ENCODE peak calls at places on chromosomes 11 and 22, in ten cellular contexts. One of them, this sample, is unnamed.
A peak's percentile ranks its signal among the peaks of the same experiment; 100 is the strongest.

GRCh38 chr11:8671651-8672062 is 10.8 kb downstream of the TRIM66 start:
- DNase-seq in lower leg skin: peak; percentile 76
- DNase-seq in HepG2: no peak
- DNase-seq in fibroblast of pulmonary artery: peak; percentile 84
- DNase-seq in stomach: no peak
- DNase-seq in RWPE2: no peak
- DNase-seq in AG10803: no peak
- DNase-seq in AG04449: no peak
- DNase-seq in colonic mucosa: no peak
- DNase-seq in heart right ventricle: no peak
- DNase-seq in this sample: no peak

GRCh38 chr11:62500066-62501035 is 46.3 kb downstream of the AHNAK start:
- DNase-seq in RWPE2: peak; percentile 90
- DNase-seq in lower leg skin: no peak
- DNase-seq in colonic mucosa: peak; percentile 90
- DNase-seq in HepG2: no peak
- DNase-seq in heart right ventricle: no peak
- DNase-seq in fibroblast of pulmonary artery: no peak
- DNase-seq in AG10803: no peak
- DNase-seq in AG04449: no peak
- DNase-seq in stomach: no peak
- DNase-seq in this sample: no peak

GRCh38 chr11:104547996-104548661 is 350.1 kb downstream of the CASP12 start:
- DNase-seq in fibroblast of pulmonary artery: peak; percentile 46
- DNase-seq in colonic mucosa: no peak
- DNase-seq in stomach: no peak
- DNase-seq in AG04449: no peak
- DNase-seq in HepG2: no peak
- DNase-seq in heart right ventricle: no peak
- DNase-seq in AG10803: no peak
- DNase-seq in RWPE2: no peak
- DNase-seq in lower leg skin: no peak
- DNase-seq in this sample: peak; percentile 14

GRCh38 chr11:102914238-102915043 is 39.7 kb upstream of the MMP12 start:
- DNase-seq in HepG2: peak; percentile 4
- DNase-seq in AG10803: peak; percentile 60
- DNase-seq in stomach: no peak
- DNase-seq in heart right ventricle: no peak
- DNase-seq in colonic mucosa: peak; percentile 36
- DNase-seq in fibroblast of pulmonary artery: peak; percentile 67
- DNase-seq in RWPE2: no peak
- DNase-seq in lower leg skin: no peak
- DNase-seq in AG04449: no peak
- DNase-seq in this sample: peak; percentile 55

GRCh38 chr22:41237707-41238569 is 2.8 kb downstream of the CHADL start:
- DNase-seq in heart right ventricle: peak; percentile 77
- DNase-seq in fibroblast of pulmonary artery: peak; percentile 36
- DNase-seq in RWPE2: no peak
- DNase-seq in AG10803: peak; percentile 31
- DNase-seq in colonic mucosa: peak; percentile 82
- DNase-seq in stomach: peak; percentile 88
- DNase-seq in HepG2: no peak
- DNase-seq in AG04449: no peak
- DNase-seq in lower leg skin: no peak
- DNase-seq in this sample: peak; percentile 22

GRCh38 chr22:22942511-22943329 is 55.1 kb downstream of the IGLL5 start:
- DNase-seq in heart right ventricle: no peak
- DNase-seq in RWPE2: peak; percentile 44
- DNase-seq in fibroblast of pulmonary artery: peak; percentile 71
- DNase-seq in colonic mucosa: peak; percentile 73
- DNase-seq in stomach: peak; percentile 70
- DNase-seq in lower leg skin: peak; percentile 87
- DNase-seq in HepG2: peak; percentile 44
- DNase-seq in AG10803: peak; percentile 49
- DNase-seq in AG04449: no peak
- DNase-seq in this sample: peak; percentile 38

GRCh38 chr11:79971255-79971654 is 530.4 kb upstream of the TENM4 start:
- DNase-seq in heart right ventricle: no peak
- DNase-seq in lower leg skin: no peak
- DNase-seq in fibroblast of pulmonary artery: no peak
- DNase-seq in RWPE2: no peak
- DNase-seq in AG10803: no peak
- DNase-seq in colonic mucosa: no peak
- DNase-seq in HepG2: no peak
- DNase-seq in stomach: no peak
- DNase-seq in AG04449: no peak
- DNase-seq in this sample: no peak

GRCh38 chr11:62614275-62614674 is 1.2 kb downstream of the ROM1 start:
- DNase-seq in colonic mucosa: no peak
- DNase-seq in fibroblast of pulmonary artery: no peak
- DNase-seq in AG10803: no peak
- DNase-seq in lower leg skin: no peak
- DNase-seq in heart right ventricle: no peak
- DNase-seq in RWPE2: no peak
- DNase-seq in stomach: peak; percentile 56
- DNase-seq in AG04449: no peak
- DNase-seq in HepG2: peak; percentile 35
- DNase-seq in this sample: no peak

GRCh38 chr11:132780051-132780450 is 752.2 kb downstream of the OPCML start:
- DNase-seq in stomach: no peak
- DNase-seq in heart right ventricle: no peak
- DNase-seq in HepG2: no peak
- DNase-seq in AG10803: no peak
- DNase-seq in fibroblast of pulmonary artery: no peak
- DNase-seq in colonic mucosa: no peak
- DNase-seq in lower leg skin: no peak
- DNase-seq in RWPE2: no peak
- DNase-seq in AG04449: no peak
- DNase-seq in this sample: no peak

GRCh38 chr11:33709471-33709870 is 8.8 kb upstream of the C11orf91 start:
- DNase-seq in HepG2: no peak
- DNase-seq in colonic mucosa: no peak
- DNase-seq in stomach: no peak
- DNase-seq in AG10803: no peak
- DNase-seq in AG04449: no peak
- DNase-seq in lower leg skin: no peak
- DNase-seq in RWPE2: no peak
- DNase-seq in heart right ventricle: no peak
- DNase-seq in fibroblast of pulmonary artery: no peak
- DNase-seq in this sample: no peak

GRCh38 chr22:35539910-35540599 is 576 bp upstream of the RASD2 start:
- DNase-seq in HepG2: no peak
- DNase-seq in RWPE2: no peak
- DNase-seq in lower leg skin: peak; percentile 89
- DNase-seq in fibroblast of pulmonary artery: no peak
- DNase-seq in AG04449: no peak
- DNase-seq in colonic mucosa: peak; percentile 74
- DNase-seq in AG10803: peak; percentile 34
- DNase-seq in stomach: peak; percentile 66
- DNase-seq in heart right ventricle: peak; percentile 77
- DNase-seq in this sample: no peak

GRCh38 chr11:45927332-45927683 is 4.9 kb downstream of the LARGE2 start:
- DNase-seq in heart right ventricle: no peak
- DNase-seq in RWPE2: peak; percentile 48
- DNase-seq in fibroblast of pulmonary artery: no peak
- DNase-seq in AG10803: no peak
- DNase-seq in HepG2: no peak
- DNase-seq in AG04449: no peak
- DNase-seq in stomach: no peak
- DNase-seq in lower leg skin: peak; percentile 72
- DNase-seq in colonic mucosa: peak; percentile 16
- DNase-seq in this sample: no peak

GRCh38 chr11:2470495-2470894 is 25.7 kb downstream of the KCNQ1 start:
- DNase-seq in HepG2: no peak
- DNase-seq in colonic mucosa: no peak
- DNase-seq in lower leg skin: peak; percentile 25
- DNase-seq in AG10803: no peak
- DNase-seq in heart right ventricle: no peak
- DNase-seq in AG04449: no peak
- DNase-seq in fibroblast of pulmonary artery: no peak
- DNase-seq in RWPE2: no peak
- DNase-seq in stomach: no peak
- DNase-seq in this sample: no peak

GRCh38 chr11:117220999-117221774 is 10.7 kb downstream of the PCSK7 start:
- DNase-seq in AG10803: no peak
- DNase-seq in colonic mucosa: no peak
- DNase-seq in RWPE2: no peak
- DNase-seq in lower leg skin: peak; percentile 58
- DNase-seq in heart right ventricle: peak; percentile 40
- DNase-seq in HepG2: no peak
- DNase-seq in stomach: no peak
- DNase-seq in fibroblast of pulmonary artery: peak; percentile 60
- DNase-seq in AG04449: no peak
- DNase-seq in this sample: no peak

GRCh38 chr11:117222991-117223740 is 8.7 kb downstream of the PCSK7 start:
- DNase-seq in RWPE2: peak; percentile 12
- DNase-seq in stomach: no peak
- DNase-seq in lower leg skin: peak; percentile 60
- DNase-seq in heart right ventricle: no peak
- DNase-seq in AG04449: no peak
- DNase-seq in HepG2: no peak
- DNase-seq in AG10803: no peak
- DNase-seq in fibroblast of pulmonary artery: no peak
- DNase-seq in colonic mucosa: no peak
- DNase-seq in this sample: no peak

GRCh38 chr11:117220568-117220967 is 11.3 kb downstream of the PCSK7 start:
- DNase-seq in RWPE2: peak; percentile 30
- DNase-seq in lower leg skin: peak; percentile 86
- DNase-seq in AG04449: no peak
- DNase-seq in HepG2: no peak
- DNase-seq in AG10803: no peak
- DNase-seq in colonic mucosa: no peak
- DNase-seq in stomach: no peak
- DNase-seq in heart right ventricle: peak; percentile 75
- DNase-seq in fibroblast of pulmonary artery: peak; percentile 45
- DNase-seq in this sample: no peak

GRCh38 chr11:117219995-117220394 is 11.9 kb downstream of the PCSK7 start:
- DNase-seq in RWPE2: no peak
- DNase-seq in AG04449: no peak
- DNase-seq in lower leg skin: no peak
- DNase-seq in HepG2: no peak
- DNase-seq in colonic mucosa: no peak
- DNase-seq in AG10803: no peak
- DNase-seq in heart right ventricle: no peak
- DNase-seq in stomach: no peak
- DNase-seq in fibroblast of pulmonary artery: no peak
- DNase-seq in this sample: no peak

GRCh38 chr11:117221775-117222517 is 9.9 kb downstream of the PCSK7 start:
- DNase-seq in colonic mucosa: peak; percentile 66
- DNase-seq in fibroblast of pulmonary artery: peak; percentile 72
- DNase-seq in heart right ventricle: peak; percentile 61
- DNase-seq in stomach: peak; percentile 60
- DNase-seq in lower leg skin: peak; percentile 88
- DNase-seq in AG04449: no peak
- DNase-seq in RWPE2: peak; percentile 27
- DNase-seq in HepG2: no peak
- DNase-seq in AG10803: peak; percentile 29
- DNase-seq in this sample: peak; percentile 66
- H3K4me3 ChIP-seq in colonic mucosa: no peak overlapping the region
- H3K4me3 ChIP-seq in fibroblast of pulmonary artery: no peak overlapping the region
- H3K4me3 ChIP-seq in heart right ventricle: no peak overlapping the region
- H3K4me3 ChIP-seq in stomach: no peak overlapping the region
- H3K4me3 ChIP-seq in lower leg skin: no peak overlapping the region
- H3K4me3 ChIP-seq in AG04449: no peak overlapping the region
- H3K4me3 ChIP-seq in RWPE2: no peak overlapping the region
- H3K4me3 ChIP-seq in HepG2: no peak overlapping the region
- H3K4me3 ChIP-seq in AG10803: no peak overlapping the region
- H3K4me3 ChIP-seq in this sample: no peak overlapping the region

DNA sequence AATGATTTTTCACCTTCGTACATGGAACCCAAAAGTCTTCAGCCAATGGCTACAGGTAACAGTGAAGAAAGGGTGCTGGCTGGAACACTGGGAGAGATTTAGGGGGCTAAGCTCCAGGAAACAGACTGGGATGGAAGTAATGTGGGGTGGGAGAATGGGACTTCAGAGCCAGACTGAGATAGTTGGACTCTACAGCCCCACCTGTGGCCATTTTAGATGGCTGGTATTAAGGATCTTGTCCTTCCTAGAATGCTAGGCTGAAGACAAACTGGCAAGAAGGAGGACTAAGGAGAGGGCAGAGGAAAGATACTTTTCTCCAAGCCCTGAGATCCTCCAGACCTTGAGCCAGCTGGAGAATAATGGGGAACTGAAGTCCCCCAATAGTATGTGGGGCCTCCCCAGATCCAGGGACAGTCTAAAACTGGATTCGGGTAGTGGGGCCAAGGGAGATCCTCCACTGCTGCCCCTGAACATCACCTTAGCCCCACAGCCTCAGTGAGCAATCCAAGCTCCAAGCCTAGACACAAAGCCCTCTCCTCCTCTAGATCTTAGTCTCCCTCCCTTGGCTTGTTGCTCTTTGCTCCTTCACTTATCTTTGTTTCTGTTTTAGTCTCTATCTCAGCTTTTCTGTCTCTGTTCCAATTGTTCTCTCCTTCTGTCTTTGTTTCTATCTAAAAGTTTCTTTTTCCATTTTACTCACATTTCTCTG is 16.1 kb upstream of the RRAS2 start:
- DNase-seq in AG04449: no peak
- DNase-seq in RWPE2: no peak
- DNase-seq in stomach: no peak
- DNase-seq in AG10803: no peak
- DNase-seq in HepG2: no peak
- DNase-seq in colonic mucosa: no peak
- DNase-seq in lower leg skin: no peak
- DNase-seq in heart right ventricle: no peak
- DNase-seq in fibroblast of pulmonary artery: no peak
- DNase-seq in this sample: no peak
- TF ChIP-seq CTCF in AG04449: no peak
- TF ChIP-seq CTCF in RWPE2: no peak
- TF ChIP-seq CTCF in stomach: no peak
- TF ChIP-seq CTCF in AG10803: no peak
- TF ChIP-seq CTCF in HepG2: peak; percentile 3
- TF ChIP-seq CTCF in colonic mucosa: no peak
- TF ChIP-seq CTCF in lower leg skin: no peak
- TF ChIP-seq CTCF in heart right ventricle: no peak
- TF ChIP-seq CTCF in fibroblast of pulmonary artery: peak; percentile 22
- TF ChIP-seq CTCF in this sample: peak; percentile 11

GRCh38 chr22:24686280-24686679 is 83.3 kb downstream of the GGT1 start:
- DNase-seq in heart right ventricle: no peak
- DNase-seq in HepG2: no peak
- DNase-seq in stomach: no peak
- DNase-seq in fibroblast of pulmonary artery: peak; percentile 14
- DNase-seq in AG04449: no peak
- DNase-seq in colonic mucosa: no peak
- DNase-seq in RWPE2: no peak
- DNase-seq in AG10803: no peak
- DNase-seq in lower leg skin: no peak
- DNase-seq in this sample: no peak
- H3K4me3 ChIP-seq in heart right ventricle: peak overlapping the region; percentile 38
- H3K4me3 ChIP-seq in HepG2: no peak overlapping the region
- H3K4me3 ChIP-seq in stomach: peak overlapping the region; percentile 20
- H3K4me3 ChIP-seq in fibroblast of pulmonary artery: no peak overlapping the region
- H3K4me3 ChIP-seq in AG04449: no peak overlapping the region
- H3K4me3 ChIP-seq in colonic mucosa: no peak overlapping the region
- H3K4me3 ChIP-seq in RWPE2: no peak overlapping the region
- H3K4me3 ChIP-seq in AG10803: no peak overlapping the region
- H3K4me3 ChIP-seq in lower leg skin: no peak overlapping the region
- H3K4me3 ChIP-seq in this sample: no peak overlapping the region

DNA sequence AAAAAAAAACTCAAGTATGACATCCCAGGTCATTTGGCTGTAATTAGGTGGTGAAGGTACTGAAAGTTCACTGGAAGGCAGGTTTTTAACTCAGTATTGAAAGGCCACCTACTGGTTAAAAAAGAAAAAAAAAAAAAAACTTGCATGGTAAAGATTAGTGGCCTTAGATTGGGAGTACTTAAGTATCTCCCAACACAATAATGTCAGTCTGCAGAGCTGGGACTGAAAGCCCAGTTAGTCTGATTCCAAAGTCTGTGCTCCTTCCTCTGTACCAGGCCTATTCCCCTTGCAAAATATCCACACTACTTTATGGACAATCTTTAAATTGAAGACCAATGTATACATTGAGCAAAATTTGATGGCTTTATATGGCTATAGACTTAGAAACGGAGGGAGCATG is 85.5 kb downstream of the NOX4 start:
- DNase-seq in AG04449: no peak
- DNase-seq in lower leg skin: no peak
- DNase-seq in heart right ventricle: no peak
- DNase-seq in fibroblast of pulmonary artery: peak; percentile 52
- DNase-seq in AG10803: peak; percentile 23
- DNase-seq in colonic mucosa: no peak
- DNase-seq in stomach: no peak
- DNase-seq in HepG2: no peak
- DNase-seq in RWPE2: no peak
- DNase-seq in this sample: peak; percentile 9
- TF ChIP-seq CTCF in AG04449: no peak
- TF ChIP-seq CTCF in lower leg skin: no peak
- TF ChIP-seq CTCF in heart right ventricle: no peak
- TF ChIP-seq CTCF in fibroblast of pulmonary artery: peak; percentile 34
- TF ChIP-seq CTCF in AG10803: peak; percentile 33
- TF ChIP-seq CTCF in colonic mucosa: no peak
- TF ChIP-seq CTCF in stomach: no peak
- TF ChIP-seq CTCF in HepG2: no peak
- TF ChIP-seq CTCF in RWPE2: peak; percentile 68
- TF ChIP-seq CTCF in this sample: no peak

This sample was measured in astrocyte of the spinal cord.